ENCODE peak calls at places on chromosomes 7 and 10, in five cellular contexts. One of them, this sample, is unnamed.

GRCh38 chr10:14063531-14064317 is 267.0 kb downstream of the FRMD4A start:
- DNase-seq in left ventricle myocardium inferior: no peak
- DNase-seq in CD14-positive monocyte: no peak
- DNase-seq in CD8-positive, alpha-beta T cell: no peak
- DNase-seq in brain microvascular endothelial cell: peak; percentile 82
- DNase-seq in this sample: no peak

GRCh38 chr10:73117976-73118743 is 7.9 kb downstream of the NUDT13 start:
- DNase-seq in CD14-positive monocyte: no peak
- DNase-seq in left ventricle myocardium inferior: no peak
- DNase-seq in brain microvascular endothelial cell: peak; percentile 59
- DNase-seq in CD8-positive, alpha-beta T cell: no peak
- DNase-seq in this sample: no peak

GRCh38 chr7:50304911-50305621 is 550 bp downstream of the IKZF1 start:
- DNase-seq in brain microvascular endothelial cell: no peak
- DNase-seq in left ventricle myocardium inferior: no peak
- DNase-seq in CD8-positive, alpha-beta T cell: peak; percentile 75
- DNase-seq in CD14-positive monocyte: no peak
- DNase-seq in this sample: no peak

GRCh38 chr10:116201011-116201410 is 72.0 kb downstream of the GFRA1 start:
- DNase-seq in left ventricle myocardium inferior: no peak
- DNase-seq in CD14-positive monocyte: no peak
- DNase-seq in CD8-positive, alpha-beta T cell: no peak
- DNase-seq in brain microvascular endothelial cell: no peak
- DNase-seq in this sample: no peak

GRCh38 chr10:65149878-65150277 is 1628.7 kb downstream of the REEP3 start:
- DNase-seq in brain microvascular endothelial cell: no peak
- DNase-seq in CD14-positive monocyte: no peak
- DNase-seq in left ventricle myocardium inferior: no peak
- DNase-seq in CD8-positive, alpha-beta T cell: no peak
- DNase-seq in this sample: no peak

GRCh38 chr7:106425017-106425719 is 140.4 kb upstream of the NAMPT start:
- DNase-seq in CD8-positive, alpha-beta T cell: no peak
- DNase-seq in left ventricle myocardium inferior: peak; percentile 44
- DNase-seq in brain microvascular endothelial cell: peak; percentile 95
- DNase-seq in CD14-positive monocyte: peak; percentile 95
- DNase-seq in this sample: no peak

GRCh38 chr10:18571780-18572179 is 79.6 kb downstream of the NSUN6 start:
- DNase-seq in left ventricle myocardium inferior: no peak
- DNase-seq in CD8-positive, alpha-beta T cell: no peak
- DNase-seq in CD14-positive monocyte: no peak
- DNase-seq in brain microvascular endothelial cell: no peak
- DNase-seq in this sample: no peak

GRCh38 chr7:19690736-19691135 is 18.1 kb downstream of the POLR1F start:
- DNase-seq in brain microvascular endothelial cell: no peak
- DNase-seq in CD14-positive monocyte: no peak
- DNase-seq in left ventricle myocardium inferior: no peak
- DNase-seq in CD8-positive, alpha-beta T cell: no peak
- DNase-seq in this sample: no peak

GRCh38 chr10:10684972-10685371 is 332.7 kb upstream of the CELF2 start:
- DNase-seq in CD8-positive, alpha-beta T cell: no peak
- DNase-seq in brain microvascular endothelial cell: no peak
- DNase-seq in left ventricle myocardium inferior: no peak
- DNase-seq in CD14-positive monocyte: no peak
- DNase-seq in this sample: no peak

GRCh38 chr7:4724648-4725013 is 42.5 kb downstream of the FOXK1 start:
- DNase-seq in CD14-positive monocyte: no peak
- DNase-seq in CD8-positive, alpha-beta T cell: no peak
- DNase-seq in left ventricle myocardium inferior: no peak
- DNase-seq in brain microvascular endothelial cell: no peak
- DNase-seq in this sample: no peak

GRCh38 chr10:15201589-15202300 is 33.3 kb upstream of the NMT2 start:
- DNase-seq in brain microvascular endothelial cell: peak; percentile 47
- DNase-seq in CD8-positive, alpha-beta T cell: no peak
- DNase-seq in CD14-positive monocyte: no peak
- DNase-seq in left ventricle myocardium inferior: no peak
- DNase-seq in this sample: no peak

GRCh38 chr10:42850931-42851330 is 68.3 kb downstream of the BMS1 start:
- DNase-seq in CD8-positive, alpha-beta T cell: no peak
- DNase-seq in left ventricle myocardium inferior: no peak
- DNase-seq in brain microvascular endothelial cell: no peak
- DNase-seq in CD14-positive monocyte: no peak
- DNase-seq in this sample: no peak

GRCh38 chr10:124259139-124259825 is 159.4 kb downstream of the OAT start:
- DNase-seq in CD8-positive, alpha-beta T cell: no peak
- DNase-seq in brain microvascular endothelial cell: peak; percentile 18
- DNase-seq in CD14-positive monocyte: peak; percentile 61
- DNase-seq in left ventricle myocardium inferior: no peak
- DNase-seq in this sample: no peak
- TF ChIP-seq CTCF in CD8-positive, alpha-beta T cell: no peak
- TF ChIP-seq CTCF in brain microvascular endothelial cell: peak; percentile 62
- TF ChIP-seq CTCF in CD14-positive monocyte: peak; percentile 52
- TF ChIP-seq CTCF in left ventricle myocardium inferior: no peak
- TF ChIP-seq CTCF in this sample: peak; percentile 21

DNA sequence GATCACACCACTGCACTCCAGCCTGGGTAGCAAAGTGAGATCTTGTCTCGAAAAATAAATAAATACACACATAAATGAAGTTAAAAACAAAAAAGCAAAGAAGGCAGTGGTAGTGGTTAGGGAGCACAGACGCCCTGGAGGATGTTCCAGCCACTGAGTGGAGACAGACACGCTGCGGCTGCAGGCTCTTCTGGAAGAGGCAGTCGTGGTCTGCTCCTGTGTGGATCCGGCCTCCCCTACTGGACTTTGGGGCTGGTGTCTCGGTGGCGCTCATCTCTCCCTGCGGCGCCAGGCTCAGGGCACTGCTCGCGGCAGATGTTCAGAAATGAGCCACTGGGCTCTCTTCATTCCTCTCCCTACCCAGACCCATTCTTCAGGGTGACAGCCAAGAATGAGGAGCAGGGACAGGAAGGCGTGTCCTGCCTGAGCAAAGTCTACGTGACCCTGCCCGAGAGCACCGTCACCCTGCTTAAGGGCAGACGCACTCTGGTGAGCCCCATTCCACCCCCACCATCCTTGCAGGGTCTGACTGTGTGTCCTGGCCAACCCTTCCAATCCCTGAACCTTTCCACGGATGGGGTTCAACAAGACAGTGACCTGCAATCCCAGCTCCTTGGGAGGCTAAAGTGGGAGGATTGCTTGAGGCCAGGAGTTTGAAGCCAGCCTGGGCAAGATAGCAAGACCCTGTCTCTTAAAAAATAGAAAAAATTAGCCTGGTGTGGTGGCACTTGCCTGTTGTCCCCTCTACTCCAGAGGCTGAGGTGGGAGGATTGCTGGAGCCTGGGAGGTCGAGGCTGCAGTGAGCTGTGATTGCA is 26.2 kb downstream of the ZAN start:
- DNase-seq in CD8-positive, alpha-beta T cell: no peak
- DNase-seq in brain microvascular endothelial cell: no peak
- DNase-seq in CD14-positive monocyte: no peak
- DNase-seq in left ventricle myocardium inferior: no peak
- DNase-seq in this sample: no peak
- TF ChIP-seq CTCF in CD8-positive, alpha-beta T cell: no peak
- TF ChIP-seq CTCF in brain microvascular endothelial cell: no peak
- TF ChIP-seq CTCF in CD14-positive monocyte: no peak
- TF ChIP-seq CTCF in left ventricle myocardium inferior: no peak
- TF ChIP-seq CTCF in this sample: no peak

DNA sequence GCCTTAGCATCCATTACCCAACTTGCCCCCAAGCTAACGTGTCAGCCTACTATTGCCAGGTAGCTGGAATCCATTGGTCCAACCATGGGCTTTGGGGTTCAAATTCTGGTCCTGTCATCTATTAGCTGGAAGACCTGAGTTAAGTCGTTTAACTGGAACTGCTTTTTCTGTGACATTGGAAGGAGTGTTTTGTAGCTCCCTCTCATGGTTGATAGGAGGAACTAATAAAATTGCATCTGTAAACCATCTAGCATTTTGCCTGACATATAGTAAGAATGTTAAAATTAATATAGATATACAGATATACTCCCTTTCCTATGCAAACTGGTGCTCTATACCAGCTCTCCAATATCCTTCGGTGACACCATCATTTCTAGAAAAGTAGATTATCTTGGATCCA is 23.8 kb upstream of the SLF2 start:
- DNase-seq in brain microvascular endothelial cell: no peak
- DNase-seq in CD14-positive monocyte: no peak
- DNase-seq in CD8-positive, alpha-beta T cell: no peak
- DNase-seq in left ventricle myocardium inferior: no peak
- DNase-seq in this sample: no peak
- TF ChIP-seq CTCF in brain microvascular endothelial cell: peak; percentile 46
- TF ChIP-seq CTCF in CD14-positive monocyte: peak; percentile 37
- TF ChIP-seq CTCF in CD8-positive, alpha-beta T cell: no peak
- TF ChIP-seq CTCF in left ventricle myocardium inferior: peak; percentile 14
- TF ChIP-seq CTCF in this sample: peak; percentile 16

GRCh38 chr7:159119851-159120539 is 24.7 kb downstream of the VIPR2 start:
- DNase-seq in brain microvascular endothelial cell: no peak
- DNase-seq in left ventricle myocardium inferior: no peak
- DNase-seq in CD8-positive, alpha-beta T cell: no peak
- DNase-seq in CD14-positive monocyte: no peak
- DNase-seq in this sample: no peak
- TF ChIP-seq CTCF in brain microvascular endothelial cell: no peak
- TF ChIP-seq CTCF in left ventricle myocardium inferior: no peak
- TF ChIP-seq CTCF in CD8-positive, alpha-beta T cell: no peak
- TF ChIP-seq CTCF in CD14-positive monocyte: no peak
- TF ChIP-seq CTCF in this sample: no peak

GRCh38 chr7:8296362-8296659 is 34.3 kb upstream of the ICA1 start:
- DNase-seq in CD8-positive, alpha-beta T cell: no peak
- DNase-seq in CD14-positive monocyte: no peak
- DNase-seq in brain microvascular endothelial cell: no peak
- DNase-seq in left ventricle myocardium inferior: no peak
- DNase-seq in this sample: no peak
- TF ChIP-seq CTCF in CD8-positive, alpha-beta T cell: peak; percentile 20
- TF ChIP-seq CTCF in CD14-positive monocyte: peak; percentile 33
- TF ChIP-seq CTCF in brain microvascular endothelial cell: no peak
- TF ChIP-seq CTCF in left ventricle myocardium inferior: no peak
- TF ChIP-seq CTCF in this sample: no peak

DNA sequence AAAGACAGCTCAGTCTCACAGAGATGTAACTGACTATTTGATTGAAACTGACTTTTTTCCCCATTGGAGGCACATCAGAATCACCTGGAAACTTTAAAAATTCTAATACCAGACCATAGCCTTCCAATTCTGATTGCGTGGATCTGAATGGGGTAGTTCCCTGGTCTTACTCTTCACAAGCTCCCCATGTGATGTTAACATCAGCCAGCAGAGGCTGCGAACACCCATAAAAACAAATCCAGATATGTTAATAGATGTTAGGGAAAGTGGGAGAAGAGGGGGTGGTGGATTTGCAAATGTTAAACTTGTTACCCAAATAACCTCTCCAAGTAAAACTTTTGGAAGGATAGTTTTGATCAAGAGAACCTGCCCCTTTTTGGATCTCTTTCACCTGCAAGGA is 1133.4 kb downstream of the CNTNAP2 start:
- DNase-seq in CD8-positive, alpha-beta T cell: no peak
- DNase-seq in left ventricle myocardium inferior: no peak
- DNase-seq in CD14-positive monocyte: no peak
- DNase-seq in brain microvascular endothelial cell: no peak
- DNase-seq in this sample: no peak
- TF ChIP-seq CTCF in CD8-positive, alpha-beta T cell: no peak
- TF ChIP-seq CTCF in left ventricle myocardium inferior: no peak
- TF ChIP-seq CTCF in CD14-positive monocyte: no peak
- TF ChIP-seq CTCF in brain microvascular endothelial cell: peak; percentile 31
- TF ChIP-seq CTCF in this sample: no peak

DNA sequence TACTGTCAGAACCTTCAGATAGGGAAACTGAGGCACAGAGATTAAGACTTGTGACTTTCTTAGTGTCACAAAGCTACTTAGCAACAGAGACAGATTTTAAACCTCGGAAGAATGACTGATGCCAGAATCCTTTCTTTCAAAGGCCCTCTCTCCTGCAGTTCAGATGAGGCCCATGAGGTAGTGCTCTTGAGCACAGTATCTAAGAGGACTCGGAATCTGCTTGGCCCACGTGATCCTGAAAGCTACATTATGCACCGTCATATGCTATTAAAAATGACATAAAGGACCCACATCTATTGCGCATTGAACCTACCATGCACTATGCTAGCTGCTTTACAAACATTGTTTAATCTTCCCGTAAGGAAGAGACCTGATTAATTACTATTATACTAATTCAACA is 355.9 kb downstream of the SFMBT2 start:
- DNase-seq in left ventricle myocardium inferior: no peak
- DNase-seq in brain microvascular endothelial cell: peak; percentile 1
- DNase-seq in CD8-positive, alpha-beta T cell: no peak
- DNase-seq in CD14-positive monocyte: no peak
- DNase-seq in this sample: no peak
- TF ChIP-seq CTCF in left ventricle myocardium inferior: peak; percentile 20
- TF ChIP-seq CTCF in brain microvascular endothelial cell: peak; percentile 62
- TF ChIP-seq CTCF in CD8-positive, alpha-beta T cell: no peak
- TF ChIP-seq CTCF in CD14-positive monocyte: peak; percentile 28
- TF ChIP-seq CTCF in this sample: peak; percentile 4

GRCh38 chr10:129863231-129863663 is 100.8 kb downstream of the EBF3 start:
- DNase-seq in left ventricle myocardium inferior: no peak
- DNase-seq in CD14-positive monocyte: no peak
- DNase-seq in brain microvascular endothelial cell: no peak
- DNase-seq in CD8-positive, alpha-beta T cell: no peak
- DNase-seq in this sample: no peak

GRCh38 chr10:129860396-129860795 is 103.7 kb downstream of the EBF3 start:
- DNase-seq in CD14-positive monocyte: no peak
- DNase-seq in left ventricle myocardium inferior: no peak
- DNase-seq in brain microvascular endothelial cell: no peak
- DNase-seq in CD8-positive, alpha-beta T cell: no peak
- DNase-seq in this sample: no peak

GRCh38 chr10:129859536-129859935 is 104.5 kb downstream of the EBF3 start:
- DNase-seq in left ventricle myocardium inferior: no peak
- DNase-seq in brain microvascular endothelial cell: no peak
- DNase-seq in CD14-positive monocyte: no peak
- DNase-seq in CD8-positive, alpha-beta T cell: no peak
- DNase-seq in this sample: no peak

GRCh38 chr10:129864082-129864481 is 100.0 kb downstream of the EBF3 start:
- DNase-seq in left ventricle myocardium inferior: no peak
- DNase-seq in CD8-positive, alpha-beta T cell: no peak
- DNase-seq in CD14-positive monocyte: no peak
- DNase-seq in brain microvascular endothelial cell: no peak
- DNase-seq in this sample: no peak

GRCh38 chr10:129861776-129862530 is 102.1 kb downstream of the EBF3 start:
- DNase-seq in CD8-positive, alpha-beta T cell: no peak
- DNase-seq in brain microvascular endothelial cell: no peak
- DNase-seq in left ventricle myocardium inferior: no peak
- DNase-seq in CD14-positive monocyte: no peak
- DNase-seq in this sample: no peak
- TF ChIP-seq CTCF in CD8-positive, alpha-beta T cell: no peak
- TF ChIP-seq CTCF in brain microvascular endothelial cell: no peak
- TF ChIP-seq CTCF in left ventricle myocardium inferior: no peak
- TF ChIP-seq CTCF in CD14-positive monocyte: no peak
- TF ChIP-seq CTCF in this sample: no peak

DNA sequence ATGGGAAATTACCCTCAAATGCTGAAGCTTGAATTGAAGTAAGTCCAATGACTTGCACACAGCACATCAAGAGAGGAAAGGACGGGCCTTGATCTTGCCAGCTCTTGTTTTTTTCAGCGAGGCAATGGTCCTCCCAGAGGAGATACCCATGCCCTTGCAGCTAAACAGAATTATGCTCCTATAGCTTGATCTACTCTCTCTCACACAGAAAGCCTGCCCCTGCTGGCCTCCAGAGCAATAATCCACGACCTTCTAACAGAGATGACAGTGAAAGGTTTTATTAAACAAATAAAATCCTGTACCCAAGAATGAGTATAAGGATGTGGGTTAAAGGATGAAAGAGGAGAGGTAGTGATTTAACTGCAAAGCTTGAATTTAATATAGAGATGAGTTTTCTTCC is 268.0 kb downstream of the ADRA2A start:
- DNase-seq in brain microvascular endothelial cell: no peak
- DNase-seq in CD14-positive monocyte: no peak
- DNase-seq in left ventricle myocardium inferior: no peak
- DNase-seq in CD8-positive, alpha-beta T cell: no peak
- DNase-seq in this sample: no peak
- TF ChIP-seq CTCF in brain microvascular endothelial cell: peak; percentile 8
- TF ChIP-seq CTCF in CD14-positive monocyte: no peak
- TF ChIP-seq CTCF in left ventricle myocardium inferior: peak; percentile 36
- TF ChIP-seq CTCF in CD8-positive, alpha-beta T cell: no peak
- TF ChIP-seq CTCF in this sample: peak; percentile 18

GRCh38 chr7:129370812-129371211 is 63.4 kb upstream of the STRIP2 start:
- DNase-seq in left ventricle myocardium inferior: no peak
- DNase-seq in CD8-positive, alpha-beta T cell: no peak
- DNase-seq in brain microvascular endothelial cell: no peak
- DNase-seq in CD14-positive monocyte: no peak
- DNase-seq in this sample: no peak
- TF ChIP-seq CTCF in left ventricle myocardium inferior: no peak
- TF ChIP-seq CTCF in CD8-positive, alpha-beta T cell: no peak
- TF ChIP-seq CTCF in brain microvascular endothelial cell: peak; percentile 15
- TF ChIP-seq CTCF in CD14-positive monocyte: no peak
- TF ChIP-seq CTCF in this sample: peak; percentile 13